ENCODE peak calls at places on chromosomes 4 and X, in ten cellular contexts. M is heart right ventricle; X is bronchial epithelial cell; Q is mammary epithelial cell; R is uterus; N is fibroblast of lung; D is CD8-positive, alpha-beta T cell; W is HepG2; F is IMR-90; T is endodermal cell. Z is an unnamed sample. For H3K27me3, the result is how much of the 10 kb centered on the place peaks cover.

GRCh38 chrX:118626346-118626745 is 101.1 kb upstream of the IL13RA1 start:
- DNase-seq in M (no peak), X (no peak), Q (no peak), R (no peak), N (no peak), D (no peak), W (no peak), F (no peak), T (no peak), Z (no peak)

GRCh38 chrX:13937370-13938052 is 92.2 kb downstream of the GEMIN8 start:
- DNase-seq in M (no peak), X (no peak), Q (no peak), R (no peak), N (peak), D (no peak), W (no peak), F (peak), T (peak), Z (no peak)

GRCh38 chr4:110467400-110467799 is 8.6 kb upstream of the ENPEP start:
- DNase-seq in M (no peak), X (no peak), Q (no peak), R (no peak), N (no peak), D (no peak), W (no peak), F (no peak), T (no peak), Z (no peak)

GRCh38 chr4:28313729-28314713 is 1453.4 kb downstream of the STIM2 start:
- DNase-seq in M (no peak), X (peak), Q (peak), R (no peak), N (no peak), D (no peak), W (no peak), F (no peak), T (no peak), Z (no peak)

GRCh38 chr4:112270643-112271484 is 14.8 kb downstream of the TIFA start:
- DNase-seq in M (no peak), X (peak), Q (peak), R (no peak), N (peak), D (no peak), W (no peak), F (peak), T (no peak), Z (peak)

GRCh38 chr4:92516450-92516849 is 212.7 kb downstream of the GRID2 start:
- DNase-seq in M (no peak), X (no peak), Q (no peak), R (no peak), N (no peak), D (no peak), W (no peak), F (no peak), T (no peak), Z (no peak)

GRCh38 chr4:38281416-38282071 is 321.3 kb downstream of the PTTG2 start:
- DNase-seq in M (no peak), X (peak), Q (peak), R (no peak), N (peak), D (no peak), W (no peak), F (peak), T (no peak), Z (no peak)

GRCh38 chr4:134499074-134499473 is 297.5 kb upstream of the PABPC4L start:
- DNase-seq in M (no peak), X (no peak), Q (no peak), R (no peak), N (no peak), D (no peak), W (no peak), F (no peak), T (no peak), Z (no peak)

GRCh38 chr4:85650908-85651307 is 176.0 kb downstream of the ARHGAP24 start:
- DNase-seq in M (no peak), X (peak), Q (no peak), R (no peak), N (no peak), D (no peak), W (no peak), F (no peak), T (no peak), Z (no peak)

GRCh38 chrX:100410083-100410590 is at the start of gene PCDH19:
- DNase-seq in M (peak), X (peak), Q (peak), R (peak), N (peak), D (no peak), W (no peak), F (peak), T (peak), Z (no peak)

GRCh38 chr4:548976-549375 is 27.1 kb downstream of the TMEM271 start:
- DNase-seq in M (no peak), X (no peak), Q (no peak), R (no peak), N (peak), D (peak), W (no peak), F (no peak), T (no peak), Z (no peak)

GRCh38 chrX:641671-642435 is 11.3 kb downstream of the SHOX start:
- DNase-seq in M (no peak), X (no peak), Q (no peak), R (no peak), N (no peak), D (peak), W (no peak), F (no peak), T (peak), Z (no peak)

GRCh38 chr4:98557497-98557896 is 100.9 kb downstream of the TSPAN5 start:
- DNase-seq in M (no peak), X (peak), Q (peak), R (no peak), N (peak), D (no peak), W (no peak), F (peak), T (no peak), Z (no peak)

GRCh38 chr4:16779028-16779675 is 119.3 kb downstream of the LDB2 start:
- DNase-seq in M (no peak), X (no peak), Q (no peak), R (peak), N (peak), D (no peak), W (no peak), F (peak), T (no peak), Z (no peak)

DNA sequence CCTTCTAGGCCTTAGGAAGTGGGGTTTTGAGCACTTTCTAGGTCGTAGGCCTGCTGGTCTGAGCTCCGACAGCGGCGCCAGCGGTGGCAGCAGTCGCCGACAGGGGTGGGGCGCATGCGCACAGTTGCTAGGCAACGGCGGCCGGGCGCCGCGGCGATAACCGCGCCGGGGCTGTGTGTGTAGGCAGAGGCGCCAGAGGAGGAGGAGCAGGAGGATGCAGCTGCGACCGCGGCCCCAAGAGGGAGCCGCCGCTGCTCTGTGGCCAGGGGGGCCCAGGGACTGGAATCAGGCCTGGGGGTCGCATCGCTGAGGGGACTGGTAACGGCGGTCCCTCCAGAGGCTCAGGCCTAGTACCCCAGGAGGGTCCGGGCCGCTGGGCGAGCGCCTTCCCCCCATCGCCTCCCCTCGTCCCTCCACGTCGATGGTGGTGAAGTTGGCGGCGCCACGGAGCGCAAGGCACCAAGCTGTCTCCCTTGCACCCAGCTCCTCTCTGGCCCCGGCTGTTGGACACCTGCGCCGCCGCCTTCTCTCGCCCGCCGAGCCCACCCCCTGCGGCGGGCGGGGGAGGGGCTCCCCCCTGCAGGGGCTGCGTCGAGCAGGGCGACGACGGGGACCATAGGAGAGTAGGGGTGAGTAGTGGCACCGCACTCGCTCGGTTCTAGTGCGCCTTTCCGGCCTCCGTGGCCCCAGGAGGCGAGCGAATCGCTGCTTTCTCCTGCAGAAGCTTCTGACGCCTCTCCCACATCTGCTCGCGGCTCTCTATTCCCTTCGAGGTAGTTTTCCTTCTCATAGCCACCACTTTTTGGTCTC is 58.6 kb upstream of the ZC4H2 start:
- DNase-seq in M (peak), X (peak), Q (peak), R (peak), N (peak), D (peak), W (peak), F (peak), T (peak), Z (no peak)
- TF ChIP-seq CTCF in M (peak), X (peak), Q (no peak), R (peak), N (peak), D (peak), W (peak), F (peak), T (peak), Z (peak)

GRCh38 chr4:80192937-80193336 is 4.4 kb upstream of the PRDM8 start:
- DNase-seq in M (no peak), X (peak), Q (peak), R (no peak), N (peak), D (no peak), W (no peak), F (peak), T (no peak), Z (peak)
- H3K27me3 ChIP-seq in M (half or more), X (under half), Q (under half), R (under half), N (under half), D (under half), W (under half), F (under half), T (half or more), Z (under half)

DNA sequence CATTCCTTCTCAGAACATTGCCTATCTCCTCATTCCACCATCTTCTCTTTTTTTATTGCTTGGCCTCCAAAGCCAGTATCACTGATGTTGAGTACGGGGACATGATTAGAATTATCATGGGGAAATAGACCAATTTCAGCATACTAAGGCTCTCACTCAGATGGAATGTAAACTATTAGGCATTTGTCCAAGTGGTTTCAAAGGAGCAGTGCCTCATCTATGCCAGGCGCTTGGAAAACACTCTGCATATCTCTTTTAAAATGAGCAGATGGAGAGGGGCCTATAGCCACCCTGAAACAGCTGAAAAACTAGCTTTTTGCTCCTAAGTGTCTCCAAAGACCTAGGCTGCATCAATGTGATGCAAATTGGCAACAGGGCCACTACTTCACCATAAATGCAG is 150.8 kb upstream of the DIPK2B start:
- DNase-seq in M (no peak), X (peak), Q (peak), R (no peak), N (peak), D (no peak), W (no peak), F (peak), T (no peak), Z (peak)
- H3K4me3 ChIP-seq in M (no peak), X (no peak), Q (no peak), R (no peak), N (no peak), D (no peak), W (no peak), F (no peak), T (no peak), Z (no peak)

GRCh38 chr4:25788839-25789238 is 73.9 kb downstream of the SEL1L3 start:
- DNase-seq in M (no peak), X (peak), Q (no peak), R (no peak), N (no peak), D (no peak), W (no peak), F (no peak), T (no peak), Z (no peak)

GRCh38 chr4:25792843-25793242 is 69.9 kb downstream of the SEL1L3 start:
- DNase-seq in M (no peak), X (peak), Q (no peak), R (no peak), N (no peak), D (no peak), W (no peak), F (no peak), T (no peak), Z (no peak)

GRCh38 chr4:25795091-25795490 is 67.7 kb downstream of the SEL1L3 start:
- DNase-seq in M (no peak), X (no peak), Q (no peak), R (no peak), N (no peak), D (no peak), W (no peak), F (no peak), T (no peak), Z (no peak)

GRCh38 chr4:25790024-25790423 is 72.8 kb downstream of the SEL1L3 start:
- DNase-seq in M (no peak), X (no peak), Q (no peak), R (no peak), N (no peak), D (no peak), W (no peak), F (no peak), T (no peak), Z (no peak)

DNA sequence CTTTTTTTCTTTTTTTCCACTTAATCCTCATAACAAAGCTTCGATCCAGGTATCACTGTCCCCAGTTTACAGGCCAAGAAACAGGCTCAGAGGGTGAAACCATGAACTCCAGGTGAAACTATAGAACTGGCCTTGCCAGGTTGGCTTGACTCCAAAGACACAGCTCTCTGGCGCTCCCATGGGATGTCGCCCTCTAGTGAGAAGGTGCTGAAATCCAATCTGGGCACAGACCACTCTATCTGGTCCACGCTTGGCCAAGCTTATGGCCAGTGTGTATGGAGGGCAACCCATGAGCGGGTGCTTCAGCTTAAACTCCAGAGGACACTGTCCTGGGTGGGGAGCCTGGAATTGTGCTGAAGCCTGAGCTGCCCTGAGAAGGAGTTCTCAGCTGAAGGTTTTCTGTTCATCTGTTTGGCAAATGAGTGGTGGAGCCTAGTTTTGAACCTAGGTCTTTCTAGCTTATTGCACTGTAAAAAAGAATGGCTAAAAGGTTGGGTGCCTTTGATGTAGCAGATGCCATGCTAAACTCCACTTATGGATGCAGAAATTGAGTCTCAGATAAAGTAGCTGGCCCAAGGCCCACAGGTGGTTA is 70.5 kb downstream of the SEL1L3 start:
- DNase-seq in M (no peak), X (peak), Q (no peak), R (no peak), N (peak), D (no peak), W (peak), F (no peak), T (peak), Z (no peak)
- TF ChIP-seq CTCF in M (peak), X (peak), Q (peak), R (no peak), N (no peak), D (no peak), W (peak), F (peak), T (peak), Z (peak)

GRCh38 chr4:13534344-13535063 is 9.8 kb downstream of the NKX3-2 start:
- DNase-seq in M (no peak), X (no peak), Q (no peak), R (no peak), N (no peak), D (no peak), W (no peak), F (no peak), T (no peak), Z (no peak)
- H3K27me3 ChIP-seq in M (half or more), X (half or more), Q (half or more), R (half or more), N (half or more), D (half or more), W (under half), F (half or more), T (half or more), Z (half or more)

Z was measured in AG04450.